ENCODE peak calls at places on chromosomes 3 and 15, in five cellular contexts. I is H1, N is K562, X is transverse colon, U is Panc1. O is an unnamed sample.

GRCh38 chr15:39016706-39017105 is 452.1 kb upstream of the RASGRP1 start:
- DNase-seq in X (no peak), N (no peak), I (no peak), U (no peak), O (no peak)

GRCh38 chr3:7447197-7447769 is 586.4 kb downstream of the GRM7 start:
- DNase-seq in N (no peak), I (no peak), U (no peak), X (no peak), O (no peak)

GRCh38 chr3:177013681-177014280 is 183.5 kb downstream of the TBL1XR1 start:
- DNase-seq in I (no peak), X (no peak), N (no peak), U (no peak), O (no peak)

GRCh38 chr3:10319251-10319650 is 1.7 kb downstream of the SEC13 start:
- DNase-seq in I (no peak), N (no peak), X (peak), U (no peak), O (no peak)

GRCh38 chr3:161275919-161276318 is 54.8 kb downstream of the NMD3 start:
- DNase-seq in N (no peak), I (no peak), U (no peak), X (peak), O (no peak)

GRCh38 chr3:172291650-172292049 is 156.6 kb downstream of the GHSR start:
- DNase-seq in I (no peak), U (no peak), N (no peak), X (no peak), O (no peak)

GRCh38 chr15:96335429-96335807 is 4.9 kb downstream of the NR2F2 start:
- DNase-seq in N (no peak), X (peak), I (no peak), U (no peak), O (no peak)

GRCh38 chr3:121896823-121897222 is 2.6 kb downstream of the SLC15A2 start:
- DNase-seq in N (no peak), X (no peak), I (no peak), U (no peak), O (no peak)

GRCh38 chr3:83216919-83217594 is 1455.6 kb upstream of the GBE1 start:
- DNase-seq in I (no peak), U (no peak), N (no peak), X (no peak), O (peak)

GRCh38 chr15:44157679-44158078 is 37.4 kb downstream of the FRMD5 start:
- DNase-seq in N (no peak), I (no peak), X (no peak), U (peak), O (no peak)

GRCh38 chr15:70512772-70513362 is 250.5 kb downstream of the UACA start:
- DNase-seq in U (no peak), X (peak), N (peak), I (peak), O (no peak)

GRCh38 chr3:149167898-149168297 is 38.5 kb downstream of the HPS3 start:
- DNase-seq in X (no peak), N (no peak), I (no peak), U (no peak), O (no peak)

GRCh38 chr15:68518046-68518445 is 60.7 kb upstream of the CORO2B start:
- DNase-seq in U (no peak), I (no peak), N (no peak), X (no peak), O (no peak)

GRCh38 chr15:80777836-80778620 is 1.1 kb upstream of the CEMIP start:
- DNase-seq in U (no peak), X (no peak), I (no peak), N (no peak), O (no peak)

GRCh38 chr3:164007764-164008163 is 1070.5 kb downstream of the SI start:
- DNase-seq in I (no peak), N (no peak), X (no peak), U (no peak), O (no peak)

GRCh38 chr3:64399205-64399800 is 174.0 kb upstream of the PRICKLE2 start:
- DNase-seq in N (peak), U (peak), I (no peak), X (no peak), O (no peak)

GRCh38 chr3:10526366-10526765 is 21.0 kb upstream of the ATP2B2 start:
- DNase-seq in X (no peak), N (no peak), I (peak), U (no peak), O (peak)

GRCh38 chr3:61299343-61299742 is 48.1 kb upstream of the FHIT start:
- DNase-seq in N (no peak), I (no peak), X (no peak), U (no peak), O (no peak)

GRCh38 chr15:23372284-23372683 is 17.7 kb downstream of the GOLGA8S start:
- DNase-seq in N (peak), X (no peak), I (no peak), U (no peak), O (no peak)

GRCh38 chr15:77907824-77908751 is 169.4 kb downstream of the TBC1D2B start:
- DNase-seq in U (no peak), I (no peak), N (peak), X (peak), O (peak)

GRCh38 chr3:159936541-159936940 is 52.1 kb upstream of the IL12A start:
- DNase-seq in I (no peak), X (no peak), N (no peak), U (no peak), O (no peak)
- H3K27ac ChIP-seq in I (no peak), X (no peak), N (no peak), U (no peak), O (no peak)

GRCh38 chr3:193859195-193859594 is 266.2 kb downstream of the OPA1 start:
- DNase-seq in I (no peak), N (peak), X (peak), U (no peak), O (no peak)

GRCh38 chr3:193861036-193861435 is 268.0 kb downstream of the OPA1 start:
- DNase-seq in U (no peak), N (no peak), X (no peak), I (no peak), O (no peak)

GRCh38 chr3:193852901-193853300 is 259.9 kb downstream of the OPA1 start:
- DNase-seq in X (no peak), U (no peak), N (no peak), I (no peak), O (no peak)

GRCh38 chr3:193853511-193854219 is 260.7 kb downstream of the OPA1 start:
- DNase-seq in N (peak), X (peak), U (no peak), I (no peak), O (no peak)

GRCh38 chr3:193857996-193858395 is 265.0 kb downstream of the OPA1 start:
- DNase-seq in I (no peak), X (no peak), N (no peak), U (no peak), O (no peak)
- TF ChIP-seq POLR2AphosphoS5 in I (no peak), X (no peak), N (no peak), U (no peak), O (no peak)

GRCh38 chr3:129425213-129425612 is 3.2 kb downstream of the EFCAB12 start:
- DNase-seq in U (no peak), X (no peak), N (no peak), I (no peak), O (no peak)
- H3K27ac ChIP-seq in U (no peak), X (no peak), N (no peak), I (no peak), O (no peak)

DNA sequence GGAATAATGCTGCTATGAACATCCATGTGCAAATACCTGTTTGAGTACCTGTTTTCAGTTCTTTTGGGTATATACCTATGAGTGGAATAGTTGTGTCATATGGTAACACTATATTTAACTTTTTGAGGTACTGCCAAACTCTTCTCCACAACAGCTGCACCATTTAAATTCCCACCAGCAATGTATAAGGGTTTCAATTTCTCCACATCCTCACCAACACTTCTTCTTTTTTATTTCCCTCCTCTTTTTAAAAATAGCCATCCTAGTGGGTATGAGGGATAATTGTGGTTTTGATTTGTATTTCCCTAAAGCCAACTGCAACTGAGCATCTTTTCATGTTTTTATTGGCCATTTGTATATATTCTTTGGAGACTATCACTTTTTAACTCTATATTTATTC is 31.3 kb upstream of the ARHGEF3 start:
- DNase-seq in N (no peak), U (no peak), I (no peak), X (no peak), O (no peak)
- TF ChIP-seq POLR2AphosphoS5 in N (no peak), U (no peak), I (no peak), X (no peak), O (no peak)

DNA sequence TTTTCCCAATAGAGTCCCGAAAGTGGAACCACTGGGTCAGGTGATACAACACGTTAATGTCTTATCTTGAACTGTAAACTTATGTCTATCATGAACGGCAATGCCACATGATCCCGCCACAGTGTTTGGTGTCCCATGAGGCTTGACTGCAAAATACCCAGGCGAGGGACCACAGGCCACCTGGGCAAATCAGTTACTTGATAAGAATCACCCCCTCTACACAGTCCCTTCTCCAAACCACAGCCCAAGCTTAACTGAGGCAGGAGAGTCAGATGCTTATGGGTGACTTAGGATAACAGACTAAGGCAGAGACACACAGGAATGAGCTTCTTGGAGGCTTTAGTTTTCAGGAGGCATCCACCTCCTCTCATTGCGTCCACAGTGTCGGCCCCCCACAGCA is 42.9 kb upstream of the SNRPA1 start:
- DNase-seq in N (no peak), U (no peak), I (no peak), X (no peak), O (no peak)
- H3K27ac ChIP-seq in N (no peak), U (no peak), I (no peak), X (no peak), O (no peak)

GRCh38 chr3:46124216-46125143 is 83.6 kb downstream of the CCR1 start:
- DNase-seq in N (no peak), U (no peak), X (no peak), I (no peak), O (no peak)
- TF ChIP-seq POLR2AphosphoS5 in N (no peak), U (no peak), X (no peak), I (no peak), O (no peak)

GRCh38 chr3:119293105-119293683 is 989 bp upstream of the ARHGAP31 start:
- DNase-seq in N (no peak), I (no peak), U (no peak), X (no peak), O (no peak)
- H3K27ac ChIP-seq in N (no peak), I (no peak), U (peak), X (peak), O (peak)

DNA sequence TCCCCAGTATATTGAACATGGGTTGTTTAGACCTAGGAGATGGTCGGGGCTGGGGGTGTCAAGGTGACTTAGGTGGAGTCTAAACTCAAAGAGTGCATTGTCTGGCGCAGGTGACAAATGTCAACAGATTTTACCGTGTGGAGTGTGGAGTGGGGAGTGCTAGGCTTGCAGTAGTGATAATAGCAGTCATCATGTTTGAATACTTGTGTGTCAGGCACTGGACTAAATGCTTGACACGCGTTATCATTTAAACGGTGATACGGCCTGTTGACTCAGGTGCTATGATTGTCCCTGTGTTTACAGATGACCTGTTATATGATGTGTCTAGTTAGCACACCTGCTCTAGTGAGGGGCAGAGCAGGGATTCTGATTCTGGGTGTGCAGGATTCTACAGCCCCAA is 30.8 kb downstream of the MUC20 start:
- DNase-seq in N (no peak), I (no peak), X (no peak), U (no peak), O (no peak)
- TF ChIP-seq POLR2AphosphoS5 in N (no peak), I (no peak), X (peak), U (no peak), O (no peak)